ENCODE peak calls at places on chromosome 21, in six cellular contexts. A, S, U, D, T and P are unnamed samples.

GRCh38 chr21:29265690-29266479 is 32.8 kb upstream of the BACH1 start:
- DNase-seq in A (no peak), S (no peak), U (no peak), D (no peak), T (no peak), P (no peak)

GRCh38 chr21:42567861-42568260 is 54.2 kb downstream of the SLC37A1 start:
- DNase-seq in A (no peak), S (peak; percentile 5), U (no peak), D (peak; percentile 44), T (no peak), P (no peak)

GRCh38 chr21:21163904-21164303 is 165.7 kb downstream of the NCAM2 start:
- DNase-seq in A (peak; percentile 39), S (no peak), U (peak; percentile 68), D (no peak), T (peak; percentile 15), P (no peak)

GRCh38 chr21:40936771-40937261 is 89.9 kb upstream of the DSCAM start:
- DNase-seq in A (no peak), S (no peak), U (no peak), D (no peak), T (no peak), P (no peak)

GRCh38 chr21:21007606-21008005 is 9.4 kb downstream of the NCAM2 start:
- DNase-seq in A (no peak), S (no peak), U (no peak), D (no peak), T (no peak), P (no peak)

GRCh38 chr21:45496151-45496967 is 45.9 kb downstream of the SLC19A1 start:
- DNase-seq in A (no peak), S (no peak), U (no peak), D (peak; percentile 49), T (no peak), P (no peak)

GRCh38 chr21:45970674-45971486 is 10.7 kb upstream of the COL6A1 start:
- DNase-seq in A (no peak), S (peak; percentile 80), U (peak; percentile 87), D (peak; percentile 85), T (peak; percentile 68), P (peak; percentile 93)

GRCh38 chr21:16678479-16678878 is 834.4 kb upstream of the CXADR start:
- DNase-seq in A (no peak), S (no peak), U (no peak), D (no peak), T (no peak), P (no peak)

GRCh38 chr21:32889596-32889995 is 118.0 kb upstream of the PAXBP1 start:
- DNase-seq in A (no peak), S (no peak), U (no peak), D (no peak), T (no peak), P (no peak)

GRCh38 chr21:16241500-16241963 is 511.8 kb downstream of the USP25 start:
- DNase-seq in A (no peak), S (no peak), U (no peak), D (no peak), T (no peak), P (no peak)

GRCh38 chr21:31482460-31482859 is 138.4 kb upstream of the TIAM1 start:
- DNase-seq in A (no peak), S (no peak), U (peak; percentile 30), D (no peak), T (no peak), P (no peak)

GRCh38 chr21:45308211-45309068 is 20.7 kb upstream of the POFUT2 start:
- DNase-seq in A (no peak), S (peak; percentile 42), U (peak; percentile 12), D (peak; percentile 48), T (no peak), P (no peak)

GRCh38 chr21:9739240-9739639 is 782.1 kb upstream of the TPTE start:
- DNase-seq in A (no peak), S (no peak), U (no peak), D (no peak), T (no peak), P (no peak)

GRCh38 chr21:41759214-41759840 is 7.5 kb downstream of the RIPK4 start:
- DNase-seq in A (no peak), S (no peak), U (no peak), D (peak; percentile 54), T (no peak), P (no peak)

GRCh38 chr21:25979845-25980433 is 190.6 kb downstream of the APP start:
- DNase-seq in A (no peak), S (no peak), U (no peak), D (no peak), T (no peak), P (no peak)

GRCh38 chr21:16007933-16008332 is 278.2 kb downstream of the USP25 start:
- DNase-seq in A (no peak), S (no peak), U (no peak), D (no peak), T (no peak), P (no peak)

GRCh38 chr21:45835301-45836267 is 146.0 kb upstream of the COL6A1 start:
- DNase-seq in A (no peak), S (no peak), U (peak; percentile 64), D (no peak), T (no peak), P (no peak)

GRCh38 chr21:45390121-45390751 is 14.7 kb upstream of the COL18A1 start:
- DNase-seq in A (no peak), S (peak; percentile 17), U (peak; percentile 5), D (peak; percentile 48), T (no peak), P (no peak)

GRCh38 chr21:32346951-32347350 is 45.9 kb downstream of the URB1 start:
- DNase-seq in A (no peak), S (no peak), U (no peak), D (no peak), T (no peak), P (no peak)

GRCh38 chr21:42479582-42479981 is 16.4 kb downstream of the RSPH1 start:
- DNase-seq in A (no peak), S (no peak), U (no peak), D (no peak), T (no peak), P (no peak)

GRCh38 chr21:31566611-31567010 is 92.9 kb upstream of the SOD1 start:
- DNase-seq in A (no peak), S (no peak), U (no peak), D (no peak), T (no peak), P (no peak)

GRCh38 chr21:14403681-14404318 is 20.9 kb upstream of the HSPA13 start:
- DNase-seq in A (no peak), S (no peak), U (no peak), D (no peak), T (no peak), P (no peak)

GRCh38 chr21:41141031-41141457 is 26.9 kb upstream of the BACE2 start:
- DNase-seq in A (no peak), S (no peak), U (no peak), D (no peak), T (no peak), P (no peak)

GRCh38 chr21:43758132-43758619 is 17.9 kb downstream of the CSTB start:
- DNase-seq in A (no peak), S (peak; percentile 64), U (no peak), D (no peak), T (no peak), P (no peak)
- TF ChIP-seq CTCF in A (no peak), S (no peak), U (no peak), D (no peak), T (no peak), P (no peak)

GRCh38 chr21:34936299-34936698 is 112.8 kb downstream of the RUNX1 start:
- DNase-seq in A (no peak), S (no peak), U (no peak), D (no peak), T (no peak), P (no peak)

GRCh38 chr21:34935868-34936267 is 113.2 kb downstream of the RUNX1 start:
- DNase-seq in A (no peak), S (no peak), U (no peak), D (no peak), T (no peak), P (no peak)

GRCh38 chr21:34935452-34935851 is 113.7 kb downstream of the RUNX1 start:
- DNase-seq in A (no peak), S (no peak), U (no peak), D (no peak), T (no peak), P (no peak)

GRCh38 chr21:34933609-34934345 is 115.3 kb downstream of the RUNX1 start:
- DNase-seq in A (no peak), S (no peak), U (no peak), D (no peak), T (no peak), P (no peak)

GRCh38 chr21:34934350-34934749 is 114.8 kb downstream of the RUNX1 start:
- DNase-seq in A (no peak), S (no peak), U (no peak), D (no peak), T (no peak), P (no peak)
- TF ChIP-seq CTCF in A (no peak), S (no peak), U (no peak), D (no peak), T (no peak), P (no peak)

DNA sequence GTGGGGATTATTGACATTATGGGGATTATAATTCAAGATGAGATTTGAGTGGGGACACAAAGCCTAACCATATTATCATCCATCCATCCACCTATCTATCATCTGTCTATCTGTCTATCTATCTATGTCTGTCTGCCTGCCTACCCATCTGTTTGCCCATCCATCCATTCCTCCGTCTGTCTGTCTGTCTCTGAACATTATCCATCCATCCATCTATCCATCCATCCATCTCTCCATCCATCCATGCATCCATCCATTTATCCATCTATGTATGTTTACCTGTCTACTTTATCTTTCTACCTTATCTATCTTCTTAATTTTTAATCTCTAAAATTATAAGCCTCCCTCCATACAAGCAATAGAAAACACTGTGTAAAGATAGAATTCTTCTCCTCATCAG is 47.4 kb downstream of the SH3BGR start:
- DNase-seq in A (no peak), S (no peak), U (no peak), D (no peak), T (no peak), P (no peak)
- TF ChIP-seq CTCF in A (no peak), S (no peak), U (no peak), D (no peak), T (no peak), P (no peak)

DNA sequence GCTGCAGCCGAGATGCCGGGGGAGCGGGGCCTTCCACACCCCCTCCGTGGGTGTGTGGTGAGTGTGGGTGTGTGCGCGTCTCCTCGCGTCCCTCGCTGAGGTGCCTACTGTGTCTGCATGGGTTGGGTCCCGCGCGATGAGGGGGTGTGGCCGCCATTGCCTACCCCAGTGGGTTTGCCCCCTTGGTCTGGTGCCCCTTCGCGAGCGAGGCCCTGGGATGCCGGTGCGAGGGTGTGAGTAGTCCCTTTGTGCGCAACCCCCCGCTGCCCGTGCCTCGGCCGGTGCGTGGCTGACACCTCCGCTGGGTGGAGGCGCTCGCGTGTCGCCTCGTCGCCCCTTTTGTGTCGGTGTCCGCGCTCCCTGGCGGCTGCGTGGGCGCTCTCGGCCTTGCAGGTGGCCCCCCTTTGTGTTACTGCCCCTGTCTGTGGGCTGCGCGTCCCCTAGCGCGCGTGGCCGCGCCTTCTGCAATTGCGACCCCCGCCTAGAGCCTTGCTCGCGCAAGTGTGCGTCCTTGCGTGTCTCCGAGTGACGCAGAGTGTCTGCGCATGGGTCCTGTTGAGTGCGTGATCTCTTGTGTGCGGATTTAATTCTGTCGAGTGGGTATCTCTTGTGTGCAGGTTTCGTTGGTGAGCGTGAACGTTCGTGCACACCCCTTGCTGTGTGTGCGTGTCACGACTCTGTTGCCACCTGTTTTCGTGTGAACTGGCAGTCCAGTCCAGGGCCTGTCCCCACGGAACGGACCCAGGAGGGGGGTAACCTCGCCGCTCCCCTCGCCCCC is 552 bp downstream of the TTC3 start:
- DNase-seq in A (peak; percentile 47), S (no peak), U (peak; percentile 59), D (peak; percentile 81), T (peak; percentile 51), P (no peak)
- TF ChIP-seq CTCF in A (peak; percentile 28), S (no peak), U (no peak), D (no peak), T (no peak), P (no peak)